ENCODE peak calls at places on chromosomes 1 and 21, in five cellular contexts. One of them, this sample, is unnamed.
A peak's percentile ranks its signal among the peaks of the same experiment; 100 is the strongest.

GRCh38 chr1:218659911-218660677 is 315.0 kb downstream of the TGFB2 start:
- DNase-seq in HCT116: no peak
- DNase-seq in H1: no peak
- DNase-seq in GM12878: no peak
- DNase-seq in HepG2: no peak
- DNase-seq in this sample: no peak

GRCh38 chr1:217524787-217525520 is 105.9 kb downstream of the GPATCH2 start:
- DNase-seq in HCT116: no peak
- DNase-seq in H1: no peak
- DNase-seq in GM12878: no peak
- DNase-seq in HepG2: no peak
- DNase-seq in this sample: no peak

GRCh38 chr1:5388622-5389021 is 603.6 kb downstream of the NPHP4 start:
- DNase-seq in HCT116: no peak
- DNase-seq in H1: no peak
- DNase-seq in GM12878: no peak
- DNase-seq in HepG2: no peak
- DNase-seq in this sample: no peak

GRCh38 chr1:172893146-172893841 is 157.4 kb downstream of the TNFSF18 start:
- DNase-seq in HCT116: no peak
- DNase-seq in H1: no peak
- DNase-seq in GM12878: no peak
- DNase-seq in HepG2: no peak
- DNase-seq in this sample: no peak

GRCh38 chr1:17188889-17189631 is 15.9 kb upstream of the PADI1 start:
- DNase-seq in HCT116: no peak
- DNase-seq in H1: no peak
- DNase-seq in GM12878: no peak
- DNase-seq in HepG2: no peak
- DNase-seq in this sample: no peak

GRCh38 chr1:93669369-93669768 is 12.3 kb downstream of the BCAR3 start:
- DNase-seq in HCT116: no peak
- DNase-seq in H1: no peak
- DNase-seq in GM12878: no peak
- DNase-seq in HepG2: no peak
- DNase-seq in this sample: no peak

GRCh38 chr1:77541162-77541545 is 141.3 kb downstream of the ZZZ3 start:
- DNase-seq in HCT116: no peak
- DNase-seq in H1: no peak
- DNase-seq in GM12878: no peak
- DNase-seq in HepG2: no peak
- DNase-seq in this sample: no peak

GRCh38 chr1:29390491-29391361 is 154.4 kb downstream of the PTPRU start:
- DNase-seq in HCT116: no peak
- DNase-seq in H1: peak; percentile 38
- DNase-seq in GM12878: no peak
- DNase-seq in HepG2: no peak
- DNase-seq in this sample: no peak

GRCh38 chr21:34690041-34690792 is 21.4 kb downstream of the CLIC6 start:
- DNase-seq in HCT116: peak; percentile 66
- DNase-seq in H1: no peak
- DNase-seq in GM12878: no peak
- DNase-seq in HepG2: no peak
- DNase-seq in this sample: no peak

GRCh38 chr1:97571760-97572159 is 349.1 kb downstream of the DPYD start:
- DNase-seq in HCT116: no peak
- DNase-seq in H1: no peak
- DNase-seq in GM12878: no peak
- DNase-seq in HepG2: no peak
- DNase-seq in this sample: no peak

GRCh38 chr1:202135221-202135721 is 9.3 kb downstream of the ARL8A start:
- DNase-seq in HCT116: peak; percentile 24
- DNase-seq in H1: peak; percentile 69
- DNase-seq in GM12878: no peak
- DNase-seq in HepG2: peak; percentile 52
- DNase-seq in this sample: peak; percentile 92

GRCh38 chr1:88013485-88013884 is 670.6 kb upstream of the PKN2 start:
- DNase-seq in HCT116: no peak
- DNase-seq in H1: no peak
- DNase-seq in GM12878: no peak
- DNase-seq in HepG2: no peak
- DNase-seq in this sample: no peak

GRCh38 chr21:43865471-43866181 is 603 bp downstream of the AGPAT3 start:
- DNase-seq in HCT116: no peak
- DNase-seq in H1: peak; percentile 56
- DNase-seq in GM12878: no peak
- DNase-seq in HepG2: no peak
- DNase-seq in this sample: peak; percentile 83

GRCh38 chr21:16137106-16137505 is 407.3 kb downstream of the USP25 start:
- DNase-seq in HCT116: no peak
- DNase-seq in H1: no peak
- DNase-seq in GM12878: no peak
- DNase-seq in HepG2: no peak
- DNase-seq in this sample: no peak

GRCh38 chr1:236773919-236774318 is 21.2 kb upstream of the MTR start:
- DNase-seq in HCT116: no peak
- DNase-seq in H1: no peak
- DNase-seq in GM12878: no peak
- DNase-seq in HepG2: no peak
- DNase-seq in this sample: no peak

GRCh38 chr1:24822887-24823286 is 77.6 kb downstream of the CLIC4 start:
- DNase-seq in HCT116: no peak
- DNase-seq in H1: no peak
- DNase-seq in GM12878: no peak
- DNase-seq in HepG2: no peak
- DNase-seq in this sample: no peak

GRCh38 chr21:28727809-28728208 is 264.9 kb downstream of the LTN1 start:
- DNase-seq in HCT116: no peak
- DNase-seq in H1: no peak
- DNase-seq in GM12878: no peak
- DNase-seq in HepG2: no peak
- DNase-seq in this sample: no peak

GRCh38 chr1:66445492-66446181 is 88.3 kb upstream of the SGIP1 start:
- DNase-seq in HCT116: no peak
- DNase-seq in H1: no peak
- DNase-seq in GM12878: peak; percentile 68
- DNase-seq in HepG2: no peak
- DNase-seq in this sample: no peak

GRCh38 chr1:45018599-45019230 is 6.7 kb downstream of the UROD start:
- DNase-seq in HCT116: peak; percentile 41
- DNase-seq in H1: peak; percentile 79
- DNase-seq in GM12878: no peak
- DNase-seq in HepG2: peak; percentile 47
- DNase-seq in this sample: peak; percentile 77

GRCh38 chr1:16111771-16112557 is 38.5 kb upstream of the FAM131C start:
- DNase-seq in HCT116: no peak
- DNase-seq in H1: no peak
- DNase-seq in GM12878: no peak
- DNase-seq in HepG2: no peak
- DNase-seq in this sample: no peak

GRCh38 chr1:67817319-67817718 is 15.9 kb downstream of the GNG12 start:
- DNase-seq in HCT116: no peak
- DNase-seq in H1: no peak
- DNase-seq in GM12878: no peak
- DNase-seq in HepG2: no peak
- DNase-seq in this sample: no peak

DNA sequence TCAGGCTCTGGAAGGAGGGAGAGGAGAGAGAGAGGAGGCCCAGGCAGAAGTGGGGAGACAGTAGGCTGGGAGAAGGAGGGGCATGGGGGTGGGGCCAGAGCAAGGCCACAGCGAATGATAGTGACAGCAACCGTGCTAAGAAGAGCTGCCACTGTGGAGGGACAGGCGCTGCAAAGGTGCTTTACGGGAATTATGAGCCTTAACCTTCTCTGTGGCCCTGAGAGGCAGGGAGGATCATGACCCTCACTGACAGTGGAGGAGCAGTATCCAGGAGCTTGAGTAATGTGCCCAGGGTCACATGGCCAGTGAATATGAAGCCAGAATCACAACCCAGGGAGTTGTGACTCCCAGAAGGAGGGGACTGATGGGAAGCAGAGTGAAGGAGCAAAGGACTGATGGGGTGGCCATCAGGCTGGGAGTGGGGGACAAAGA is 53.4 kb upstream of the RPL11 start:
- DNase-seq in HCT116: no peak
- DNase-seq in H1: no peak
- DNase-seq in GM12878: no peak
- DNase-seq in HepG2: no peak
- DNase-seq in this sample: peak; percentile 45
- TF ChIP-seq SRF in HCT116: no peak
- TF ChIP-seq SRF in H1: no peak
- TF ChIP-seq SRF in GM12878: no peak
- TF ChIP-seq SRF in HepG2: no peak
- TF ChIP-seq SRF in this sample: no peak

GRCh38 chr1:156705918-156706646 is 699 bp upstream of the CRABP2 start:
- DNase-seq in HCT116: no peak
- DNase-seq in H1: peak; percentile 98
- DNase-seq in GM12878: no peak
- DNase-seq in HepG2: peak; percentile 23
- DNase-seq in this sample: peak; percentile 86
- TF ChIP-seq EZH2 in HCT116: no peak
- TF ChIP-seq EZH2 in H1: no peak
- TF ChIP-seq EZH2 in GM12878: no peak
- TF ChIP-seq EZH2 in HepG2: no peak
- TF ChIP-seq EZH2 in this sample: no peak

GRCh38 chr1:37498872-37499617 is 15.5 kb downstream of the MEAF6 start:
- DNase-seq in HCT116: no peak
- DNase-seq in H1: no peak
- DNase-seq in GM12878: no peak
- DNase-seq in HepG2: no peak
- DNase-seq in this sample: peak; percentile 11
- TF ChIP-seq SRF in HCT116: no peak
- TF ChIP-seq SRF in H1: no peak
- TF ChIP-seq SRF in GM12878: no peak
- TF ChIP-seq SRF in HepG2: no peak
- TF ChIP-seq SRF in this sample: no peak

GRCh38 chr1:3161130-3161840 is 92.3 kb downstream of the PRDM16 start:
- DNase-seq in HCT116: no peak
- DNase-seq in H1: no peak
- DNase-seq in GM12878: no peak
- DNase-seq in HepG2: no peak
- DNase-seq in this sample: no peak
- TF ChIP-seq EZH2 in HCT116: no peak
- TF ChIP-seq EZH2 in H1: no peak
- TF ChIP-seq EZH2 in GM12878: no peak
- TF ChIP-seq EZH2 in HepG2: no peak
- TF ChIP-seq EZH2 in this sample: no peak

DNA sequence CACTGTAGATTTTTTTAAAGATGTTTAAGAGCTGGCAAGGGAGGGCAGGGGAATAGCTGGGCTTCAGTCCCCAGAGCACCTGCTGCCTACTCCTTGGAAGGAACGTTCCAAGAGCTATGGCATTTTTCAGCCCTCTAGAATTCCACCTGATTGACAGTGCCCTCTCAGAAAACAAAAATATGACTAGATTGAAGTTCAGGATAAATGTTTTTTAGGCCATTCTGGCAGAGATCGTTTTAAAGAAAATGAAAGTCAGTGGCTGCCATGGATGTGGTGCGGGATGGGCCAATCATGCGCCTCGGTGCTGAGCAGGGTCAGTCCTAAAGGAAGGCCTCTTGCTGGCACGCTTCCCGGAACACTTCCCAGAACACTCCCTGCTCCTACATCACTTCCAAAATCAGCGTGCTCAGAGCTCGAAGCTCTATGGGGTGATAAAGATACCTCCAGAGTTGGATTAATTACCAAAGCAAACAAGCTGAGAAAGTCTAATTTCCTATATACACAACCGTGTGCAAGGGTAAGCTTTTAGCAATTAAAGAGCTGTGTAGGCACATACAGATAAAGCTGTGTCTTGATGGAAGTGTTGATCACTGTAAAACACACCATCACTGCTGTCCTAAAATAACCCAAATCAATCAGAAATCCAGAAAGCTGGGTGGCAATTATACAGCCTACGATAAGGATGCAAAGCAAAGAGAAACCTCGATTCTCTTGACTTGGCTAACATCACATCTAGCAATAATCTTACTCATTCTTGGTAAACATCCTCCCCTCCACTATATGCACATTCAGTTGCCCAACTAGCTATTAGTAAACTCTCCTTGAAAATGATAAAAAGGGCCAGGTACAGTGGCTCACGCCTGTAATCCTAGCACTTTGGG is 34.6 kb downstream of the TGFBR3 start:
- DNase-seq in HCT116: no peak
- DNase-seq in H1: no peak
- DNase-seq in GM12878: no peak
- DNase-seq in HepG2: no peak
- DNase-seq in this sample: no peak
- TF ChIP-seq SRF in HCT116: no peak
- TF ChIP-seq SRF in H1: no peak
- TF ChIP-seq SRF in GM12878: no peak
- TF ChIP-seq SRF in HepG2: no peak
- TF ChIP-seq SRF in this sample: no peak